ENCODE peak calls at places on chromosomes 16 and 17, in eight cellular contexts. Z is activated CD4-positive, CD25-positive, alpha-beta regulatory T cell; I is stimulated activated CD4-positive, alpha-beta T cell treated with anti-CD3 and anti-CD28 coated beads, Interleukin-1b, Interleukin-23, amount 100 ng/mL, for 24 hours; A is natural killer cell treated with Interleukin-12 subunit alpha and Interleukin-12 subunit beta and Interleukin-15 and Interleukin-18, amount 100 ng/mL, for 72 hours; D is fibroblast of the conjunctiva; K is OCI-LY7; U is cardiac muscle cell; S is activated T-cell treated with anti-CD3 and anti-CD28 coated beads for 1 hour. B is an unnamed sample.

GRCh38 chr16:1548727-1549126 is 15.3 kb downstream of the TMEM204 start:
- DNase-seq in U (no peak), D (no peak), A (no peak), I (no peak), Z (no peak), S (no peak), K (no peak), B (no peak)

GRCh38 chr17:49687878-49688491 is 10.1 kb upstream of the SPOP start:
- DNase-seq in D (no peak), A (no peak), S (no peak), Z (no peak), I (no peak), U (peak), K (peak), B (no peak)

GRCh38 chr16:30131869-30132475 is 9.0 kb upstream of the MAPK3 start:
- DNase-seq in A (no peak), U (peak), I (no peak), S (no peak), D (no peak), K (no peak), Z (no peak), B (no peak)

GRCh38 chr16:68190099-68190498 is 45.8 kb downstream of the ESRP2 start:
- DNase-seq in I (no peak), A (no peak), D (no peak), U (no peak), S (no peak), K (no peak), Z (no peak), B (no peak)

GRCh38 chr17:13230908-13231307 is 213.1 kb upstream of the ELAC2 start:
- DNase-seq in Z (no peak), I (no peak), A (no peak), S (no peak), U (no peak), D (no peak), K (no peak), B (no peak)

GRCh38 chr16:27237229-27238015 is 31.1 kb downstream of the NSMCE1 start:
- DNase-seq in U (peak), K (peak), A (peak), D (no peak), Z (peak), S (peak), I (peak), B (no peak)

GRCh38 chr17:39222151-39222550 is 3.6 kb downstream of the STAC2 start:
- DNase-seq in K (no peak), I (no peak), Z (no peak), U (no peak), S (no peak), A (no peak), D (no peak), B (no peak)

GRCh38 chr17:53909802-53910201 is 87.1 kb downstream of the KIF2B start:
- DNase-seq in A (no peak), Z (no peak), S (no peak), D (no peak), U (no peak), I (no peak), K (no peak), B (no peak)

GRCh38 chr16:75550211-75550662 is 5.8 kb downstream of the TMEM231 start:
- DNase-seq in A (no peak), U (peak), I (no peak), Z (no peak), S (no peak), D (no peak), K (peak), B (no peak)

GRCh38 chr16:86901483-86901882 is 323.1 kb downstream of the FOXL1 start:
- DNase-seq in Z (no peak), U (peak), S (no peak), I (no peak), D (no peak), K (no peak), A (no peak), B (no peak)

GRCh38 chr17:46776298-46777005 is 42.0 kb downstream of the WNT3 start:
- DNase-seq in K (no peak), A (no peak), I (no peak), S (no peak), Z (no peak), U (no peak), D (no peak), B (no peak)

GRCh38 chr16:24508614-24509013 is 30.8 kb upstream of the RBBP6 start:
- DNase-seq in A (no peak), D (peak), S (no peak), Z (no peak), K (no peak), U (peak), I (no peak), B (no peak)

GRCh38 chr17:58513913-58514794 is at the start of gene MTMR4:
- DNase-seq in I (peak), A (peak), S (peak), U (peak), K (peak), Z (peak), D (peak), B (no peak)

GRCh38 chr16:2386990-2387389 is 42.3 kb upstream of the CCNF start:
- DNase-seq in Z (no peak), S (no peak), D (no peak), K (no peak), A (no peak), U (no peak), I (no peak), B (no peak)

GRCh38 chr17:1773755-1774181 is 11.9 kb downstream of the SERPINF1 start:
- DNase-seq in I (no peak), U (peak), K (no peak), S (no peak), A (no peak), D (no peak), Z (no peak), B (no peak)

GRCh38 chr17:50318551-50319310 is 27.2 kb upstream of the XYLT2 start:
- DNase-seq in U (no peak), S (no peak), Z (no peak), D (no peak), A (no peak), K (no peak), I (no peak), B (no peak)

GRCh38 chr17:46201491-46201890 is 8.3 kb upstream of the KANSL1 start:
- DNase-seq in K (no peak), Z (no peak), D (no peak), U (no peak), A (no peak), S (no peak), I (no peak), B (no peak)

GRCh38 chr16:82282662-82283061 is 112.6 kb upstream of the MPHOSPH6 start:
- DNase-seq in A (no peak), K (no peak), D (no peak), I (no peak), S (no peak), U (no peak), Z (no peak), B (no peak)

GRCh38 chr16:70724146-70725023 is 38.5 kb upstream of the MTSS2 start:
- DNase-seq in A (no peak), Z (no peak), U (no peak), D (no peak), I (no peak), S (no peak), K (no peak), B (no peak)

GRCh38 chr16:67346328-67346727 is 19.7 kb downstream of the LRRC36 start:
- DNase-seq in S (no peak), K (no peak), Z (no peak), A (no peak), U (no peak), I (no peak), D (no peak), B (no peak)

GRCh38 chr17:51813784-51814174 is 344.7 kb downstream of the CA10 start:
- DNase-seq in S (no peak), K (no peak), U (no peak), A (no peak), I (no peak), D (no peak), Z (no peak), B (no peak)

GRCh38 chr17:81037026-81037782 is 2.3 kb downstream of the BAIAP2 start:
- DNase-seq in A (no peak), Z (no peak), K (no peak), S (no peak), D (no peak), U (no peak), I (no peak), B (no peak)

GRCh38 chr17:3879181-3879580 is 13.7 kb downstream of the CAMKK1 start:
- DNase-seq in I (no peak), Z (no peak), U (peak), D (no peak), K (no peak), A (no peak), S (no peak), B (peak)

GRCh38 chr17:49249292-49249794 is 18.8 kb upstream of the PHOSPHO1 start:
- DNase-seq in Z (no peak), S (no peak), K (no peak), D (no peak), A (no peak), I (no peak), U (peak), B (no peak)

GRCh38 chr16:25217119-25217511 is 368 bp downstream of the AQP8 start:
- DNase-seq in K (no peak), U (no peak), S (no peak), D (no peak), Z (no peak), I (no peak), A (no peak), B (no peak)

GRCh38 chr17:8275421-8276290 is 12.8 kb upstream of the RANGRF start:
- DNase-seq in I (no peak), A (no peak), D (no peak), Z (no peak), K (no peak), U (no peak), S (no peak), B (no peak)

GRCh38 chr16:72819345-72819744 is 228.6 kb downstream of the ZFHX3 start:
- DNase-seq in U (peak), S (no peak), K (no peak), D (peak), A (no peak), I (no peak), Z (no peak), B (peak)

GRCh38 chr16:83137326-83137770 is 510.6 kb downstream of the CDH13 start:
- DNase-seq in U (peak), S (no peak), A (peak), I (no peak), K (peak), D (no peak), Z (no peak), B (peak)

GRCh38 chr16:74761665-74762064 is 13.0 kb downstream of the FA2H start:
- DNase-seq in D (no peak), I (no peak), U (no peak), K (no peak), A (no peak), Z (no peak), S (no peak), B (no peak)

GRCh38 chr16:68361485-68361884 is 50.7 kb downstream of the PRMT7 start:
- DNase-seq in A (no peak), D (no peak), U (peak), Z (no peak), I (no peak), S (no peak), K (no peak), B (no peak)

GRCh38 chr16:6125483-6126259 is 1028.1 kb upstream of the EEF2KMT start:
- DNase-seq in A (no peak), Z (no peak), I (no peak), K (no peak), S (no peak), D (no peak), U (no peak), B (peak)

GRCh38 chr17:1482686-1483445 is 9.6 kb downstream of the MYO1C start:
- DNase-seq in U (peak), S (no peak), K (no peak), D (no peak), Z (no peak), I (no peak), A (no peak), B (no peak)

GRCh38 chr17:66373944-66374817 is 71.8 kb downstream of the PRKCA start:
- DNase-seq in Z (no peak), S (peak), D (no peak), U (peak), A (no peak), K (no peak), I (peak), B (no peak)

GRCh38 chr16:55981557-55981956 is 106.4 kb upstream of the CES5A start:
- DNase-seq in D (no peak), K (no peak), U (no peak), I (no peak), Z (no peak), S (no peak), A (no peak), B (no peak)